ENCODE peak calls at places on chromosomes 4 and X, in five cellular contexts. U is endodermal cell, Y is neural crest cell, B is GM23338, O is neural progenitor cell. I is an unnamed sample.

GRCh38 chrX:13180807-13181206 is 136.4 kb upstream of the FAM9C start:
- DNase-seq in U (no peak), Y (no peak), B (no peak), O (no peak), I (no peak)

GRCh38 chr4:176769519-176769918 is 23.2 kb downstream of the VEGFC start:
- DNase-seq in U (no peak), Y (no peak), B (no peak), O (no peak), I (no peak)

GRCh38 chr4:108010167-108010566 is 20.5 kb downstream of the HADH start:
- DNase-seq in U (no peak), Y (no peak), B (no peak), O (no peak), I (no peak)

GRCh38 chrX:107659768-107660167 is 31.5 kb downstream of the PRPS1 start:
- DNase-seq in U (no peak), Y (no peak), B (peak; percentile 53), O (no peak), I (peak; percentile 33)

GRCh38 chr4:27921236-27921635 is 1060.6 kb downstream of the STIM2 start:
- DNase-seq in U (no peak), Y (no peak), B (no peak), O (no peak), I (no peak)

GRCh38 chrX:70168238-70169188 is 8.8 kb upstream of the DGAT2L6 start:
- DNase-seq in U (peak; percentile 72), Y (no peak), B (peak; percentile 56), O (peak; percentile 26), I (no peak)

GRCh38 chrX:115367455-115367854 is 77.9 kb downstream of the LUZP4 start:
- DNase-seq in U (no peak), Y (no peak), B (no peak), O (no peak), I (no peak)

GRCh38 chrX:101759000-101759399 is 99.3 kb upstream of the ARMCX2 start:
- DNase-seq in U (peak; percentile 85), Y (peak; percentile 12), B (peak; percentile 83), O (peak; percentile 75), I (no peak)

GRCh38 chr4:112189754-112190153 is 41.8 kb upstream of the AP1AR start:
- DNase-seq in U (no peak), Y (no peak), B (peak; percentile 31), O (no peak), I (no peak)

GRCh38 chr4:87179751-87180150 is 40.7 kb downstream of the KLHL8 start:
- DNase-seq in U (no peak), Y (no peak), B (no peak), O (no peak), I (no peak)

GRCh38 chrX:145727476-145727875 is 90.2 kb upstream of the SLITRK2 start:
- DNase-seq in U (no peak), Y (no peak), B (no peak), O (peak; percentile 8), I (no peak)

GRCh38 chrX:41259516-41259915 is 74.4 kb upstream of the DDX3X start:
- DNase-seq in U (no peak), Y (no peak), B (peak; percentile 14), O (no peak), I (no peak)

GRCh38 chr4:55075823-55076418 is 49.5 kb downstream of the KDR start:
- DNase-seq in U (peak; percentile 56), Y (no peak), B (no peak), O (peak; percentile 56), I (no peak)

GRCh38 chrX:39133971-39134370 is 332.7 kb downstream of the MID1IP1 start:
- DNase-seq in U (peak; percentile 77), Y (no peak), B (peak; percentile 24), O (no peak), I (no peak)

GRCh38 chr4:138184881-138185280 is 57.3 kb downstream of the SLC7A11 start:
- DNase-seq in U (no peak), Y (no peak), B (no peak), O (no peak), I (no peak)

GRCh38 chr4:114921790-114922581 is 191.4 kb downstream of the NDST4 start:
- DNase-seq in U (peak; percentile 66), Y (no peak), B (no peak), O (peak; percentile 30), I (no peak)

GRCh38 chr4:156238171-156238570 is 284.5 kb upstream of the CTSO start:
- DNase-seq in U (no peak), Y (no peak), B (no peak), O (no peak), I (no peak)

GRCh38 chr4:2888826-2889225 is 45.2 kb downstream of the ADD1 start:
- DNase-seq in U (no peak), Y (no peak), B (no peak), O (no peak), I (no peak)

GRCh38 chrX:54979432-54979831 is 14.6 kb downstream of the PFKFB1 start:
- DNase-seq in U (no peak), Y (no peak), B (no peak), O (no peak), I (no peak)

GRCh38 chr4:153013202-153013988 is 77.3 kb downstream of the FHDC1 start:
- DNase-seq in U (no peak), Y (no peak), B (no peak), O (no peak), I (no peak)

GRCh38 chr4:13524504-13525243 is 19.6 kb downstream of the NKX3-2 start:
- DNase-seq in U (peak; percentile 47), Y (no peak), B (peak; percentile 77), O (no peak), I (peak; percentile 22)

GRCh38 chr4:171896426-171896825 is 83.2 kb downstream of the GALNTL6 start:
- DNase-seq in U (no peak), Y (no peak), B (no peak), O (peak; percentile 73), I (no peak)

GRCh38 chrX:154123241-154124219 is 20.5 kb upstream of the OPN1LW start:
- DNase-seq in U (no peak), Y (no peak), B (no peak), O (no peak), I (no peak)

GRCh38 chrX:98068210-98068609 is 1184.5 kb downstream of the RPA4 start:
- DNase-seq in U (peak; percentile 48), Y (no peak), B (no peak), O (peak; percentile 32), I (no peak)

GRCh38 chr4:91267543-91267942 is 1036.2 kb upstream of the GRID2 start:
- DNase-seq in U (no peak), Y (no peak), B (no peak), O (no peak), I (no peak)

GRCh38 chrX:105323951-105324350 is 103.5 kb upstream of the TEX13A start:
- DNase-seq in U (no peak), Y (no peak), B (no peak), O (no peak), I (no peak)

GRCh38 chrX:20665441-20665840 is 398.7 kb upstream of the RPS6KA3 start:
- DNase-seq in U (no peak), Y (no peak), B (no peak), O (no peak), I (no peak)

GRCh38 chr4:146638801-146639351 is at the start of gene POU4F2:
- DNase-seq in U (peak; percentile 85), Y (peak; percentile 30), B (peak; percentile 76), O (peak; percentile 76), I (peak; percentile 51)

GRCh38 chr4:83618431-83618830 is 82.5 kb downstream of the GPAT3 start:
- DNase-seq in U (no peak), Y (no peak), B (peak; percentile 23), O (no peak), I (no peak)

GRCh38 chr4:122142687-122143086 is 9.4 kb upstream of the BLTP1 start:
- DNase-seq in U (no peak), Y (no peak), B (no peak), O (no peak), I (no peak)
- TF ChIP-seq CTCF in U (no peak), Y (no peak), B (no peak), O (no peak), I (no peak)

GRCh38 chr4:25991296-25991695 is 77.3 kb downstream of the SMIM20 start:
- DNase-seq in U (peak; percentile 50), Y (no peak), B (no peak), O (no peak), I (no peak)

GRCh38 chr4:25993564-25994185 is 79.7 kb downstream of the SMIM20 start:
- DNase-seq in U (peak; percentile 99), Y (peak; percentile 68), B (peak; percentile 97), O (peak; percentile 75), I (no peak)
- TF ChIP-seq CTCF in U (peak; percentile 82), Y (peak; percentile 59), B (peak; percentile 67), O (peak; percentile 57), I (peak; percentile 37)

GRCh38 chr4:7907142-7907541 is 32.5 kb downstream of the AFAP1 start:
- DNase-seq in U (no peak), Y (no peak), B (no peak), O (no peak), I (no peak)

GRCh38 chr4:7905461-7905915 is 34.2 kb downstream of the AFAP1 start:
- DNase-seq in U (no peak), Y (no peak), B (no peak), O (no peak), I (no peak)

GRCh38 chr4:7904942-7905341 is 34.7 kb downstream of the AFAP1 start:
- DNase-seq in U (no peak), Y (no peak), B (no peak), O (no peak), I (no peak)

GRCh38 chr4:7904108-7904516 is 35.5 kb downstream of the AFAP1 start:
- DNase-seq in U (no peak), Y (peak; percentile 32), B (no peak), O (no peak), I (no peak)

GRCh38 chr4:7906171-7906581 is 33.5 kb downstream of the AFAP1 start:
- DNase-seq in U (no peak), Y (no peak), B (no peak), O (no peak), I (no peak)
- TF ChIP-seq CTCF in U (no peak), Y (no peak), B (no peak), O (no peak), I (no peak)

DNA sequence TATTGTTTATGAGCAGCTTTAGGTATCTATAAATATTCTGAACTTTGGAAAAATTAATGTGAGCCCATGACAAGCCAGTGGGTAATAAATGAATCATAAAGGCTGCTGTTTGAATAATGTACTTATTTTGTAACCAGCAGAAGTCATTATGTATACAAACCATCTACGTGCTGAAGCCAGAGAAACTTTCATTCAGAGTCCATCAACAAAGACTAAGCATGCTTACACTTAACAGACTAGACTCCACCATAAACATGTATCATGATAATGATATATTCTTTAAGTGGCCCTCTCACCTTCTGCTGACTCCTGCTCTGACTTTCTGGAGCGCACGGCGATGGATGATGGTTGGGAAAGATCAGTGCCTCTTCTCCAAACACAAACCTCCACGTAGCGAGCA is 72.0 kb downstream of the SMARCA5 start:
- DNase-seq in U (no peak), Y (no peak), B (no peak), O (no peak), I (no peak)
- TF ChIP-seq CTCF in U (no peak), Y (no peak), B (no peak), O (no peak), I (no peak)

DNA sequence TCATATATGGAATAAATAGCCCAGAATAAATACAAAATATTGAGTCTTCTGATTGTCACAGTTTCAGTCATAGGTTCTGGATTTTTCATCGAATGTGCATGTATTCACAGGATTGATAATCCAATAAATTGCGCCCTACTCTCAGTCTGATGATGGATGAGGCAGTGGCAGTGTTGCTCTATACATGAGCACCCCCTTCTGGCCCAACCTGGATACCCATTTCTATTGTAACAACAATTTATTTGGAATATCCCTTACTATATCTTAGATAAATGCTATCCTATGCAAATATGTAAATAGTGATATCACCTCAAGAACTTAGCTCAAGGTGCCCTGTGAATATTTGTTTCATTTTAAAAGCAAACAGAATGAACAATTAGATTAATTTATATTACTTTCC is 733.7 kb upstream of the PABPC4L start:
- DNase-seq in U (peak; percentile 78), Y (peak; percentile 37), B (peak; percentile 68), O (peak; percentile 46), I (no peak)
- TF ChIP-seq CTCF in U (peak; percentile 94), Y (peak; percentile 61), B (peak; percentile 94), O (peak; percentile 72), I (peak; percentile 52)